ENCODE peak calls at places on chromosomes 1 and 21, in eight cellular contexts. One of them, this sample, is unnamed.
A peak's percentile ranks its signal among the peaks of the same experiment; 100 is the strongest.

GRCh38 chr1:203351037-203351625 is at the start of gene FMOD:
- DNase-seq in tibial nerve: peak; percentile 72
- DNase-seq in omental fat pad: no peak
- DNase-seq in cardiac muscle cell: peak; percentile 91
- DNase-seq in GM12864: no peak
- DNase-seq in AG09309: no peak
- DNase-seq in Calu3: peak; percentile 13
- DNase-seq in ascending aorta: no peak
- DNase-seq in this sample: no peak

GRCh38 chr21:33660406-33660805 is 18.1 kb downstream of the ITSN1 start:
- DNase-seq in ascending aorta: no peak
- DNase-seq in AG09309: no peak
- DNase-seq in cardiac muscle cell: peak; percentile 62
- DNase-seq in tibial nerve: no peak
- DNase-seq in Calu3: no peak
- DNase-seq in GM12864: no peak
- DNase-seq in omental fat pad: no peak
- DNase-seq in this sample: no peak

GRCh38 chr1:205961970-205962820 is 18.9 kb upstream of the SLC26A9 start:
- DNase-seq in ascending aorta: no peak
- DNase-seq in Calu3: peak; percentile 86
- DNase-seq in tibial nerve: no peak
- DNase-seq in AG09309: no peak
- DNase-seq in GM12864: no peak
- DNase-seq in cardiac muscle cell: peak; percentile 68
- DNase-seq in omental fat pad: no peak
- DNase-seq in this sample: no peak

GRCh38 chr1:180311011-180311730 is 81.1 kb downstream of the LHX4 start:
- DNase-seq in ascending aorta: no peak
- DNase-seq in AG09309: no peak
- DNase-seq in omental fat pad: no peak
- DNase-seq in GM12864: no peak
- DNase-seq in tibial nerve: no peak
- DNase-seq in Calu3: no peak
- DNase-seq in cardiac muscle cell: peak; percentile 28
- DNase-seq in this sample: no peak

GRCh38 chr1:41773144-41773571 is 145.6 kb downstream of the HIVEP3 start:
- DNase-seq in tibial nerve: peak; percentile 62
- DNase-seq in ascending aorta: no peak
- DNase-seq in omental fat pad: no peak
- DNase-seq in cardiac muscle cell: peak; percentile 89
- DNase-seq in AG09309: peak; percentile 93
- DNase-seq in Calu3: peak; percentile 8
- DNase-seq in GM12864: no peak
- DNase-seq in this sample: no peak

GRCh38 chr1:119713538-119714456 is 2.1 kb downstream of the PHGDH start:
- DNase-seq in AG09309: no peak
- DNase-seq in omental fat pad: no peak
- DNase-seq in GM12864: no peak
- DNase-seq in cardiac muscle cell: peak; percentile 58
- DNase-seq in tibial nerve: no peak
- DNase-seq in Calu3: no peak
- DNase-seq in ascending aorta: no peak
- DNase-seq in this sample: no peak

GRCh38 chr1:97721221-97721620 is 199.6 kb downstream of the DPYD start:
- DNase-seq in omental fat pad: no peak
- DNase-seq in tibial nerve: no peak
- DNase-seq in GM12864: no peak
- DNase-seq in Calu3: no peak
- DNase-seq in cardiac muscle cell: no peak
- DNase-seq in ascending aorta: no peak
- DNase-seq in AG09309: no peak
- DNase-seq in this sample: no peak

GRCh38 chr1:68293609-68294353 is 61.5 kb upstream of the WLS start:
- DNase-seq in cardiac muscle cell: peak; percentile 69
- DNase-seq in AG09309: no peak
- DNase-seq in tibial nerve: no peak
- DNase-seq in Calu3: no peak
- DNase-seq in omental fat pad: no peak
- DNase-seq in GM12864: no peak
- DNase-seq in ascending aorta: no peak
- DNase-seq in this sample: peak; percentile 60

GRCh38 chr1:204600968-204601367 is 84.6 kb downstream of the LRRN2 start:
- DNase-seq in tibial nerve: no peak
- DNase-seq in Calu3: no peak
- DNase-seq in cardiac muscle cell: no peak
- DNase-seq in omental fat pad: no peak
- DNase-seq in AG09309: no peak
- DNase-seq in ascending aorta: no peak
- DNase-seq in GM12864: no peak
- DNase-seq in this sample: peak; percentile 24
- TF ChIP-seq CTCF in tibial nerve: no peak
- TF ChIP-seq CTCF in Calu3: peak; percentile 32
- TF ChIP-seq CTCF in cardiac muscle cell: peak; percentile 13
- TF ChIP-seq CTCF in omental fat pad: no peak
- TF ChIP-seq CTCF in AG09309: no peak
- TF ChIP-seq CTCF in ascending aorta: no peak
- TF ChIP-seq CTCF in GM12864: peak; percentile 35
- TF ChIP-seq CTCF in this sample: peak; percentile 29

DNA sequence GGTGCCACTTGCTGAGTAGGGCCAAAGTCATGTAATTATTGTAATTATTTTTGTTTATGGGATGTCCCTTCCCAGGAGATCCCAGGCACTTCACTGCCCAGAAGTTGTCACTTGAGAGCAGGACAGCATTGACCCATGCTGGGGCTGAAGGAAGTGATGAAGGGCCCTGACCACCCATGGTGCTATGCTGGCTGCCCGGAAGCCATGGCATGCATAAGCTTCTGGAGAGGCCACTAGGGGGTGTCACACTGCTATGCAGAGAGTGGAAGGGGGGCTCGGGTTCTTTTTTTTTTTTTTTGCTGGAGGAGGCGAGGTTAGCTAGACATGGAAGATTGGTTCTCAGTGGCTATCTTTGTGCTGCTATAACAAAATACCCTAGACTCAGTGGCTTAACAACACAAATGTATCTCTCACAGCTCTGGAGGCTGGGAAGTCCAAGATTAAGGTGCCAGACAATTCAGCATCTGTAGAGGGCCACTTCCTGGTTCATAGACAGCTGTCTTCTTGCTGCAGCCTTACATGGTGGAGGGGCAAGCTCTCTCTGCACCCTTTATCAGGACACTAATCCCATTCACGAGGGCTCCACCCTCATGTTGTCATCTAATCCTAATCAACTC is 84.9 kb downstream of the CNIH3 start:
- DNase-seq in GM12864: no peak
- DNase-seq in AG09309: no peak
- DNase-seq in omental fat pad: no peak
- DNase-seq in ascending aorta: no peak
- DNase-seq in Calu3: peak; percentile 11
- DNase-seq in cardiac muscle cell: peak; percentile 41
- DNase-seq in tibial nerve: no peak
- DNase-seq in this sample: peak; percentile 14
- TF ChIP-seq CTCF in GM12864: peak; percentile 70
- TF ChIP-seq CTCF in AG09309: peak; percentile 60
- TF ChIP-seq CTCF in omental fat pad: no peak
- TF ChIP-seq CTCF in ascending aorta: no peak
- TF ChIP-seq CTCF in Calu3: no peak
- TF ChIP-seq CTCF in cardiac muscle cell: peak; percentile 56
- TF ChIP-seq CTCF in tibial nerve: no peak
- TF ChIP-seq CTCF in this sample: no peak

DNA sequence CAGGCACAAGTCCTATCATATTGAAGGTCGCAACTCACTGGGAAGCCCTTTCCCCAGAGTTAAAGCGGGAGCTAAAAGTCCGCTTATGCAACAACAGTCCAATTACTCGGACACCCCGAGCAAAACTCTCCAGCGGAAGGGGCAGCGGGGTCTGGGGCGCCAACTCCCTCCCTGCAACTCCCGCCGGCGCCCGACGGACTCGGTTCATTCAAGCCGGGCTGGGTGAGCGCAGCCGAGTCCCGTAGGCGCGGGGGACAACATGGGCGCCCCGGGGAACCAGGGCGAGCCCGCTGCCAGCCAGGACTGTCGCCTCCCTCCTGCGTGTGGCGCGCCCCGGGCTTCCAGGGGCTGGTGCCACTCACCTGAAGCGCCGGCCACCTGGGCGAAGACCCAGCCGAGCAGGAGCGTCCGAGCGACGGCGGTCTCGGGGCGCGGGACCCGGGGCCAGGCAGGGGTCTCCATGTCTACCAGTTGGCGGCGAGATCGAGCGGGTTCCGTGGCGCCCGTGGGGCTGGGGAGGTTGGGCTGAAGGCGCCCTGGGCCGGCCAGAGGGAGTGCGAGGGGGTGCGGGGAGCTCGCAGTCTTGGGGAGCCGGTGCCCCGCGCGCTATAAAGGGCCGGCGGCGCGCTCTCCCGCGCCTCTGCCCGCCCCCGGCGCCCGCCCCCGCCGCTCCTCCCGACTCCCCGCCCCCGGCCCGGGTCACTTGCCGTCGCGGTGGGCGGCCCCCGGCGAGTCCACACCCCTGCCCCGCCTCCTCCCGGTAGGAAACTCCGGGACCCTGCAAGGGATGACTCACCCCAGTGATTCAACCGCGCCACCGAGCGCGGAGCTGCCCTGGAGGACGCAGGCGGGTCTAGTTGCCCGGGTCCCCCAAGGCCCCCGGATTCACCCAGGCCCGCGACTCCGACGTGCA is at the start of gene F3:
- DNase-seq in tibial nerve: peak; percentile 85
- DNase-seq in omental fat pad: peak; percentile 77
- DNase-seq in AG09309: no peak
- DNase-seq in GM12864: peak; percentile 3
- DNase-seq in ascending aorta: peak; percentile 68
- DNase-seq in Calu3: peak; percentile 98
- DNase-seq in cardiac muscle cell: peak; percentile 88
- DNase-seq in this sample: peak; percentile 71
- TF ChIP-seq CTCF in tibial nerve: no peak
- TF ChIP-seq CTCF in omental fat pad: no peak
- TF ChIP-seq CTCF in AG09309: peak; percentile 7
- TF ChIP-seq CTCF in GM12864: no peak
- TF ChIP-seq CTCF in ascending aorta: no peak
- TF ChIP-seq CTCF in Calu3: no peak
- TF ChIP-seq CTCF in cardiac muscle cell: peak; percentile 22
- TF ChIP-seq CTCF in this sample: no peak

DNA sequence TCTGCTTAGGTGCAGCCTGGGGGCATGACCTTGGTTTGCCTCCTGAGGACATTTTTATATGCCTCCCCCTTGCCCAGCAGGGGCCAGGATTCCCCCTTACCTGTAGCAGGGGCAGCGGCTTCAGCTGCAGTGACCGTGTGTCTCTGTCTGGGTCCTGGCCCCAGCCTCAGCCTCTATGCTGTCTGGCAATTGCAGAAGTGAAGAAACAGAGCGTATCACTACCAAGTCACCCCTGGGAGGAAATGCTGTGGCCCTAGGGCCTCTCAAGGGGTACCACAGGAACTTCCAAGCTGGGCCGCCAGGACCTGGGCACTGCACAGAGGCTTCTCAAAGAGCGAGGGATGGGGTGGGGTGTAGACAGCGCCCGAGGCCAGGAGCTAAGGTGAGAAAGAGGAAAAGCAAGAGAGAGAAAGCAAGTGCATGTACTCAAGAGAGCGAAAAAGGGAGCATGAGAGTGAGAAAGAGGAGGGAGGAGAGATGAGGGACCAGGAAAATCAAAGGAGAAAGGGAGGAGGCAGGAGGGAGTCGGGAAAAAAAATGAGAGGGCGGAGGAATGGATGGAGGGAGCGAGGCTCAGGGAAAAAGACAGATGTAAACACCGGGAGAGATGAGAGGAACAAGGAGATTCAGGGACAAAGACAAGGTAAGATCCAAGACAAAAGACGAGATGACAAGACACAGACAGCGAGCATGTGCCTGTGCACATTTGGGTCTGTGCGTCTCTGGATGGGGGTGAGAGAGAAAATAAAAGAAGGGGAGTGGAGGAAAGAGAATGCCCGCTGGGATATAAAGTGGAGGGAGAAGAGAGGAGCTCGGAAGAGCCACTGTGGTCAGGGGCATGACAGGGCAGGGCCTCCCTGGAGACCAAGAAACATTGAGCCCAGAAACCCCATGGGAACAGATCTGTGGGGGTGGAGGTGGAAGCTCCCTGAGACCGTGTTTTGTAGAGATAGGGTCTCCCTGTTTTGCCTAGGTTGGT is at the start of gene PTAFR:
- DNase-seq in AG09309: no peak
- DNase-seq in omental fat pad: no peak
- DNase-seq in GM12864: no peak
- DNase-seq in tibial nerve: no peak
- DNase-seq in Calu3: no peak
- DNase-seq in ascending aorta: no peak
- DNase-seq in cardiac muscle cell: no peak
- DNase-seq in this sample: no peak
- TF ChIP-seq CTCF in AG09309: no peak
- TF ChIP-seq CTCF in omental fat pad: no peak
- TF ChIP-seq CTCF in GM12864: no peak
- TF ChIP-seq CTCF in tibial nerve: no peak
- TF ChIP-seq CTCF in Calu3: no peak
- TF ChIP-seq CTCF in ascending aorta: no peak
- TF ChIP-seq CTCF in cardiac muscle cell: no peak
- TF ChIP-seq CTCF in this sample: no peak

DNA sequence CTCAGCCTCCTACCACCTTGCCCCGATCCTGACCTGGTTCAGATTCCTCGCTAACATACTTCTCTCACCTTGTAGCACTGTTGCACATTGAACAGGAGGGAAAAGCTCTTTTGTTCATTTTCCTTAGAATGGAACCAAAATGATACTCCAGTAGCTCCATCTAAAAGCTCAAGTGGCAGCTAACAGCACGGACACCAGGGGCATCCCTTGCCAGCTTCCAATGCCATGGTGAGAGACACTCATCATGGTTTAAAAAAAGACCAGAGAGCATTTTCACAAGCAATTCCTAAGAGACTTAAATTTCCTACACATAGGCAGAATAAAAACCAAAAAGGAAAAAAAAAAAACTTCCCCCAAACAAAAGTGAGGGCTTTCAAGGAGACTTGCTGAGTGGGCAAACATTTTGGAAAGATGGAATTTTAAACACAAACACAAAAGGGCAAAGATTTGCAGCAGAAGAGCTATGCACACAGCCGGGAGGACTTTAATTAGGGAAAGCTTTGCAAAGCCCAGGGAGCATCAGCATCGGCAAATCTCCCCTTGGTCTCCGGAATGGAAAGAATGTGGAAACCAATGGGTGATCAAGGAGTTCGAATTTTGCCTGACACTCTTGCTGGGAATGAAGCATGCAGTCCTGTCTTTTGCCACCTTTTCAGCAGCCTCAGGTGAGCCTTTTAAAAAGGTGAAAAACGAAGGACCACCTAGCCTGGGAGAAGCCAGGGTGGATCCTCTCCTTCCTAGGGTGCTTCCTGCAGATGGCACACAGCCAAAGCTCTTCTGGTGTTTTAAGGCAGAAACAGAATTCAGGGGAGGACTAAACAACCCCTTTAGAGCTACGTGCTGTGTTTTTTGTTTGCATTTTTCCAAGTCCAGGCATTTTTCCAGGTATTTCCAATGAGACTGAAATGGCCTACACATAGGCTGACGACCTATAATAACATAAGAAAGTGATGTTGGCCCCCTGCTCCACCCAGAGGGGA is 84.2 kb downstream of the CAPZB start:
- DNase-seq in omental fat pad: no peak
- DNase-seq in AG09309: no peak
- DNase-seq in ascending aorta: no peak
- DNase-seq in GM12864: no peak
- DNase-seq in cardiac muscle cell: no peak
- DNase-seq in tibial nerve: no peak
- DNase-seq in Calu3: no peak
- DNase-seq in this sample: no peak
- TF ChIP-seq CTCF in omental fat pad: no peak
- TF ChIP-seq CTCF in AG09309: no peak
- TF ChIP-seq CTCF in ascending aorta: no peak
- TF ChIP-seq CTCF in GM12864: no peak
- TF ChIP-seq CTCF in cardiac muscle cell: no peak
- TF ChIP-seq CTCF in tibial nerve: no peak
- TF ChIP-seq CTCF in Calu3: no peak
- TF ChIP-seq CTCF in this sample: no peak

This sample was measured in endothelial cell.